ENCODE peak calls at places on chromosome 17, in five cellular contexts. One of them, this sample, is unnamed.
A peak's percentile ranks its signal among the peaks of the same experiment; 100 is the strongest.

GRCh38 chr17:56313201-56313600 is 159.9 kb downstream of the ANKFN1 start:
- DNase-seq in transverse colon: no peak
- DNase-seq in breast epithelium: no peak
- DNase-seq in cardiac muscle cell: no peak
- DNase-seq in testis: no peak
- DNase-seq in this sample: no peak

GRCh38 chr17:250487-251300 is 69.2 kb upstream of the DOC2B start:
- DNase-seq in transverse colon: peak; percentile 1
- DNase-seq in breast epithelium: peak; percentile 40
- DNase-seq in cardiac muscle cell: no peak
- DNase-seq in testis: no peak
- DNase-seq in this sample: peak; percentile 16

GRCh38 chr17:57993471-57994365 is 5.7 kb upstream of the VEZF1 start:
- DNase-seq in transverse colon: no peak
- DNase-seq in breast epithelium: no peak
- DNase-seq in cardiac muscle cell: no peak
- DNase-seq in testis: no peak
- DNase-seq in this sample: no peak

GRCh38 chr17:41860254-41860931 is 4.8 kb downstream of the KLHL11 start:
- DNase-seq in transverse colon: no peak
- DNase-seq in breast epithelium: no peak
- DNase-seq in cardiac muscle cell: no peak
- DNase-seq in testis: no peak
- DNase-seq in this sample: no peak

GRCh38 chr17:50829336-50829735 is 6.0 kb upstream of the WFIKKN2 start:
- DNase-seq in transverse colon: no peak
- DNase-seq in breast epithelium: no peak
- DNase-seq in cardiac muscle cell: no peak
- DNase-seq in testis: no peak
- DNase-seq in this sample: no peak

GRCh38 chr17:63613663-63614062 is 8.6 kb upstream of the MAP3K3 start:
- DNase-seq in transverse colon: no peak
- DNase-seq in breast epithelium: no peak
- DNase-seq in cardiac muscle cell: no peak
- DNase-seq in testis: no peak
- DNase-seq in this sample: no peak

GRCh38 chr17:41417576-41418015 is 6.8 kb downstream of the KRT37 start:
- DNase-seq in transverse colon: no peak
- DNase-seq in breast epithelium: no peak
- DNase-seq in cardiac muscle cell: no peak
- DNase-seq in testis: no peak
- DNase-seq in this sample: peak; percentile 11

GRCh38 chr17:72931163-72931562 is 161.3 kb downstream of the SLC39A11 start:
- DNase-seq in transverse colon: no peak
- DNase-seq in breast epithelium: no peak
- DNase-seq in cardiac muscle cell: no peak
- DNase-seq in testis: no peak
- DNase-seq in this sample: no peak

GRCh38 chr17:28745052-28745776 is 1.4 kb downstream of the TRAF4 start:
- DNase-seq in transverse colon: peak; percentile 67
- DNase-seq in breast epithelium: peak; percentile 80
- DNase-seq in cardiac muscle cell: peak; percentile 82
- DNase-seq in testis: peak; percentile 74
- DNase-seq in this sample: peak; percentile 68

DNA sequence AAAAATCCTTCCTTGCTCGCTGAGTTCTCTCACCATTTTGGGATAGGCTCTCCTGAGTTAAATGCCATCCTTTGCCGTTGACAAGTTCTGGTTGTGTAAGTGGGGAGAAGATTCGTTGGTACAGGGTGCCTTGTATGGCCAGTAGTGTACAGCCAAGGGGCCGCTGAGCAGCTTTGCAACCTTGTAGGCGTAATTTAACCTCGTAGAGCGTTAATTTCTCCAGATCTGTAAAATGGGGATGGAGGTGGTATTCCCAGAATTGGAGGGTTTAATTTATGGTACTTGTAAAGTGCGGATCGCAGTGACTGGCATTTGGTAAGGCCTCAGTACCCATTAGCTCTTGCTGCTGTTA is 1.4 kb downstream of the ARSG start:
- DNase-seq in transverse colon: no peak
- DNase-seq in breast epithelium: no peak
- DNase-seq in cardiac muscle cell: no peak
- DNase-seq in testis: no peak
- DNase-seq in this sample: no peak
- H3K4me3 ChIP-seq in transverse colon: peak overlapping the region; percentile 57
- H3K4me3 ChIP-seq in breast epithelium: peak overlapping the region; percentile 93
- H3K4me3 ChIP-seq in cardiac muscle cell: peak overlapping the region; percentile 83
- H3K4me3 ChIP-seq in testis: peak overlapping the region; percentile 66
- H3K4me3 ChIP-seq in this sample: no peak overlapping the region

DNA sequence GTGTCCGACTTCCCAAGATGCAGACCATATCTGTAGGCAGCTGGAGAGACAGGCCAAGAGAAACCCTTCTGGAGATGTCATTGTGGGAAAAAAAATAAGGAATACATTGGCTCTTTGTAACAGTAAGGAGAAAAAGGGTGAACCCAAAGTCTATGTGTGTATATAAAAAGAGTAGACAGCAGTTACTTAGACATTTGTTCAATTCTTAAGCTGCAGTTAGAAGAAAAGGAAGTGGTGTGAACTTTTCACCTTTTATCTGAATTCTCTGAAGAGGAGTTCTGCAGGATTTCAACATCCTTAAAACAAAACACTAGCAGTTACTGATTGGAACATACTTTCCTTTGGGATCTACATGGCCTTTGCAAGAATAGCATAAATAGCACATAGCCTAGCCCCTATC is 21.7 kb downstream of the FAM117A start:
- DNase-seq in transverse colon: no peak
- DNase-seq in breast epithelium: no peak
- DNase-seq in cardiac muscle cell: peak; percentile 59
- DNase-seq in testis: no peak
- DNase-seq in this sample: no peak
- H3K4me3 ChIP-seq in transverse colon: no peak overlapping the region
- H3K4me3 ChIP-seq in breast epithelium: no peak overlapping the region
- H3K4me3 ChIP-seq in cardiac muscle cell: no peak overlapping the region
- H3K4me3 ChIP-seq in testis: no peak overlapping the region
- H3K4me3 ChIP-seq in this sample: no peak overlapping the region

GRCh38 chr17:79804856-79805696 is 8.2 kb upstream of the CBX8 start:
- DNase-seq in transverse colon: no peak
- DNase-seq in breast epithelium: no peak
- DNase-seq in cardiac muscle cell: no peak
- DNase-seq in testis: no peak
- DNase-seq in this sample: no peak
- H3K4me3 ChIP-seq in transverse colon: no peak overlapping the region
- H3K4me3 ChIP-seq in breast epithelium: no peak overlapping the region
- H3K4me3 ChIP-seq in cardiac muscle cell: no peak overlapping the region
- H3K4me3 ChIP-seq in testis: no peak overlapping the region
- H3K4me3 ChIP-seq in this sample: no peak overlapping the region

GRCh38 chr17:17784599-17785264 is 52.1 kb downstream of the SREBF1 start:
- DNase-seq in transverse colon: no peak
- DNase-seq in breast epithelium: no peak
- DNase-seq in cardiac muscle cell: no peak
- DNase-seq in testis: no peak
- DNase-seq in this sample: no peak
- H3K4me3 ChIP-seq in transverse colon: no peak overlapping the region
- H3K4me3 ChIP-seq in breast epithelium: peak overlapping the region; percentile 83
- H3K4me3 ChIP-seq in cardiac muscle cell: peak overlapping the region; percentile 42
- H3K4me3 ChIP-seq in testis: no peak overlapping the region
- H3K4me3 ChIP-seq in this sample: no peak overlapping the region

GRCh38 chr17:74212262-74212912 is 984 bp upstream of the TTYH2 start:
- DNase-seq in transverse colon: peak; percentile 19
- DNase-seq in breast epithelium: no peak
- DNase-seq in cardiac muscle cell: no peak
- DNase-seq in testis: peak; percentile 42
- DNase-seq in this sample: peak; percentile 34

GRCh38 chr17:74210191-74211140 is 2.9 kb upstream of the TTYH2 start:
- DNase-seq in transverse colon: peak; percentile 72
- DNase-seq in breast epithelium: peak; percentile 74
- DNase-seq in cardiac muscle cell: peak; percentile 77
- DNase-seq in testis: peak; percentile 79
- DNase-seq in this sample: peak; percentile 64

GRCh38 chr17:74211141-74211928 is 2.0 kb upstream of the TTYH2 start:
- DNase-seq in transverse colon: no peak
- DNase-seq in breast epithelium: no peak
- DNase-seq in cardiac muscle cell: no peak
- DNase-seq in testis: no peak
- DNase-seq in this sample: no peak

GRCh38 chr17:74212913-74213791 is at the start of gene TTYH2:
- DNase-seq in transverse colon: peak; percentile 90
- DNase-seq in breast epithelium: peak; percentile 82
- DNase-seq in cardiac muscle cell: peak; percentile 93
- DNase-seq in testis: peak; percentile 91
- DNase-seq in this sample: peak; percentile 80

GRCh38 chr17:74211929-74212261 is 1.5 kb upstream of the TTYH2 start:
- DNase-seq in transverse colon: no peak
- DNase-seq in breast epithelium: no peak
- DNase-seq in cardiac muscle cell: no peak
- DNase-seq in testis: peak; percentile 35
- DNase-seq in this sample: no peak
- H3K4me3 ChIP-seq in transverse colon: peak overlapping the region; percentile 59
- H3K4me3 ChIP-seq in breast epithelium: peak overlapping the region; percentile 75
- H3K4me3 ChIP-seq in cardiac muscle cell: no peak overlapping the region
- H3K4me3 ChIP-seq in testis: peak overlapping the region; percentile 49
- H3K4me3 ChIP-seq in this sample: no peak overlapping the region

This sample was measured in SJSA1.